ENCODE peak calls at places on chromosomes 6 and 20, in nine cellular contexts. R is IMR-90, P is fibroblast of the conjunctiva, Q is GM10248, J is neuronal stem cell, F is heart right ventricle, H is SIG-M5, V is HS-27A, N is left ventricle myocardium inferior. M is an unnamed sample.

GRCh38 chr6:88855521-88856152 is 107.8 kb downstream of the RNGTT start:
- DNase-seq in Q (no peak), N (no peak), F (no peak), H (no peak), P (no peak), V (no peak), R (peak; percentile 31), J (no peak), M (no peak)

GRCh38 chr20:63029358-63030121 is 22.8 kb upstream of the BHLHE23 start:
- DNase-seq in P (no peak), R (no peak), Q (no peak), N (peak; percentile 4), V (no peak), F (peak; percentile 7), J (no peak), H (no peak), M (no peak)

GRCh38 chr20:4998160-4998651 is 3.1 kb downstream of the SLC23A2 start:
- DNase-seq in Q (peak; percentile 57), P (no peak), F (no peak), R (no peak), H (no peak), N (no peak), V (no peak), J (no peak), M (no peak)

GRCh38 chr6:107209406-107209939 is 94.2 kb upstream of the BEND3 start:
- DNase-seq in V (no peak), P (no peak), N (no peak), H (no peak), J (no peak), R (no peak), F (no peak), Q (no peak), M (no peak)

GRCh38 chr6:165755583-165755982 is 92.5 kb upstream of the PDE10A start:
- DNase-seq in V (no peak), J (peak; percentile 14), F (no peak), N (no peak), H (no peak), R (no peak), Q (no peak), P (no peak), M (no peak)

GRCh38 chr6:155244434-155244833 is 19.4 kb upstream of the CLDN20 start:
- DNase-seq in R (no peak), N (no peak), P (no peak), H (no peak), Q (no peak), F (no peak), V (no peak), J (no peak), M (no peak)

GRCh38 chr20:62914970-62915457 is 11.3 kb downstream of the DIDO1 start:
- DNase-seq in V (no peak), P (no peak), H (no peak), Q (no peak), N (no peak), R (peak; percentile 19), J (peak; percentile 81), F (no peak), M (peak; percentile 84)

GRCh38 chr20:49030954-49031619 is 15.0 kb upstream of the CSE1L start:
- DNase-seq in J (no peak), Q (no peak), V (no peak), F (no peak), N (no peak), P (no peak), R (no peak), H (no peak), M (no peak)

GRCh38 chr6:44917430-44917829 is 410.7 kb upstream of the RUNX2 start:
- DNase-seq in J (no peak), P (no peak), Q (no peak), V (no peak), H (no peak), R (peak; percentile 19), F (no peak), N (no peak), M (no peak)

GRCh38 chr6:783966-784365 is 91.0 kb upstream of the EXOC2 start:
- DNase-seq in P (no peak), R (no peak), N (no peak), V (no peak), H (no peak), F (no peak), Q (no peak), J (no peak), M (no peak)

GRCh38 chr20:45779011-45779915 is 12.4 kb downstream of the WFDC3 start:
- DNase-seq in H (no peak), R (peak; percentile 100), N (peak; percentile 75), J (no peak), F (peak; percentile 64), Q (no peak), P (peak; percentile 98), V (peak; percentile 98), M (peak; percentile 98)

GRCh38 chr20:20391115-20391514 is 23.2 kb downstream of the INSM1 start:
- DNase-seq in R (no peak), V (no peak), H (no peak), N (no peak), J (no peak), P (no peak), F (no peak), Q (no peak), M (no peak)

GRCh38 chr6:129641344-129641743 is 68.6 kb downstream of the ARHGAP18 start:
- DNase-seq in Q (no peak), F (no peak), R (peak; percentile 64), P (no peak), H (no peak), N (no peak), V (peak; percentile 62), J (no peak), M (peak; percentile 63)